ENCODE peak calls at places on chromosomes 7 and 10, in four cellular contexts. K is HepG2, B is WTC11, V is GM12878. M is an unnamed sample.

GRCh38 chr10:29807407-29807806 is 172.6 kb upstream of the SVIL start:
- DNase-seq in K (no peak), B (no peak), V (no peak), M (no peak)

GRCh38 chr10:125134483-125134848 is 25.9 kb downstream of the CTBP2 start:
- DNase-seq in K (no peak), B (no peak), V (no peak), M (no peak)

GRCh38 chr7:112908106-112908505 is 117.9 kb upstream of the TMEM168 start:
- DNase-seq in K (no peak), B (no peak), V (no peak), M (no peak)

GRCh38 chr7:44103566-44103940 is 592 bp upstream of the AEBP1 start:
- DNase-seq in K (no peak), B (no peak), V (no peak), M (no peak)

GRCh38 chr7:5630670-5631069 is 150.8 kb downstream of the RNF216 start:
- DNase-seq in K (no peak), B (no peak), V (no peak), M (no peak)

GRCh38 chr7:94584113-94584512 is 71.8 kb downstream of the SGCE start:
- DNase-seq in K (peak; percentile 38), B (no peak), V (no peak), M (no peak)

GRCh38 chr10:14074062-14074884 is 256.5 kb downstream of the FRMD4A start:
- DNase-seq in K (peak; percentile 27), B (no peak), V (no peak), M (no peak)

GRCh38 chr10:113616244-113617074 is 47.4 kb downstream of the NRAP start:
- DNase-seq in K (peak; percentile 6), B (no peak), V (no peak), M (peak; percentile 15)

GRCh38 chr10:133592716-133593115 is 27.3 kb upstream of the SYCE1 start:
- DNase-seq in K (no peak), B (no peak), V (no peak), M (no peak)

GRCh38 chr7:29454464-29454863 is 109.2 kb upstream of the PRR15 start:
- DNase-seq in K (no peak), B (no peak), V (no peak), M (no peak)

GRCh38 chr7:29457565-29457971 is 106.1 kb upstream of the PRR15 start:
- DNase-seq in K (no peak), B (no peak), V (no peak), M (no peak)

GRCh38 chr7:29454899-29455451 is 108.7 kb upstream of the PRR15 start:
- DNase-seq in K (no peak), B (no peak), V (no peak), M (no peak)

GRCh38 chr7:29459591-29459990 is 104.0 kb upstream of the PRR15 start:
- DNase-seq in K (no peak), B (no peak), V (no peak), M (no peak)

DNA sequence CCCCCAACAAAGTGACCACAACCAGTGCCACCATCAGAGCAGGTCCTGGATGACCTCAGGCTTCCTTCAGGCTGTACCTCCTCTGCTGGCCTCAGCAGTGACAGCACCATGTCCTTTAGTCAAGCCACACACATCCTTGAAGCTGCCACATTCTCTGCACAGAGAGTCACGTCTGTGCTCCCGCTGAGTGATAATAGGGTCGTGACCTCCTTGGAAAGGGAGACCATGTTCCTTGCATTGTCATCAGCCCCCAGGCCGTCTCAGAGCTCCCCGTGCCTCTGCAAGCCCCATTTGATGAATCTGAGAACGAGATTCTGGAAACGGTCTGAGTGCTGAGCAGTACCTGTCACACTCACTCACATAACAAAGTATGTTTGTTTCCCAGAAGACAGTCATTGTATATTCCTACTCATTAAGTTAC is 106.5 kb upstream of the PRR15 start:
- DNase-seq in K (no peak), B (no peak), V (no peak), M (no peak)
- TF ChIP-seq CBFB in K (no peak), B (no peak), V (no peak), M (no peak)

GRCh38 chr7:3415730-3416366 is 114.8 kb downstream of the SDK1 start:
- DNase-seq in K (no peak), B (no peak), V (no peak), M (no peak)
- TF ChIP-seq CBFB in K (no peak), B (no peak), V (no peak), M (no peak)

GRCh38 chr10:79140083-79140793 is 71.5 kb downstream of the ZMIZ1 start:
- DNase-seq in K (no peak), B (no peak), V (no peak), M (no peak)
- TF ChIP-seq CBFB in K (no peak), B (no peak), V (no peak), M (no peak)

GRCh38 chr10:121796342-121796741 is 131.5 kb downstream of the ATE1 start:
- DNase-seq in K (no peak), B (no peak), V (no peak), M (no peak)

GRCh38 chr10:121788115-121788514 is 139.7 kb downstream of the ATE1 start:
- DNase-seq in K (no peak), B (no peak), V (no peak), M (no peak)

GRCh38 chr10:121788717-121789116 is 139.1 kb downstream of the ATE1 start:
- DNase-seq in K (no peak), B (no peak), V (no peak), M (no peak)

GRCh38 chr10:121792198-121792597 is 135.6 kb downstream of the ATE1 start:
- DNase-seq in K (no peak), B (no peak), V (no peak), M (no peak)

DNA sequence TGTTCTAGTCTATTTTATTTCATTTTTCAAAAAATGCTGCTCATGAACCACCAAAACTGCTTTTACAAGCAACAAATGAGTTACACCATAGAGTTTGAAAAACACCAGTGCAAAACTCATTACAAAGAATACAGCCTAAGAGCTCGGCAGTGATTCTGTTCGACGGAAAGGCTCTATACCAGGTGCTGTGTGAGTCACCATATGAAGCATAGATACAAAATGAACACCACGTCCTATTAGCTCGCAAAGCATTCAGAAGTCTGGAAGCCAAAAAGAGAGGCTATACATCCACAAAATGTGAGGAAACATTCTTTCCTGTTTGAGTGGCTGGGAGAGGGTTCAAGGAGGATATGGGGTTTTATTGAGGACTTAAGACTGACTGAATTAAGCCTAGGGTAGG is 136.1 kb downstream of the ATE1 start:
- DNase-seq in K (no peak), B (no peak), V (no peak), M (no peak)
- TF ChIP-seq CBFB in K (no peak), B (no peak), V (no peak), M (no peak)

DNA sequence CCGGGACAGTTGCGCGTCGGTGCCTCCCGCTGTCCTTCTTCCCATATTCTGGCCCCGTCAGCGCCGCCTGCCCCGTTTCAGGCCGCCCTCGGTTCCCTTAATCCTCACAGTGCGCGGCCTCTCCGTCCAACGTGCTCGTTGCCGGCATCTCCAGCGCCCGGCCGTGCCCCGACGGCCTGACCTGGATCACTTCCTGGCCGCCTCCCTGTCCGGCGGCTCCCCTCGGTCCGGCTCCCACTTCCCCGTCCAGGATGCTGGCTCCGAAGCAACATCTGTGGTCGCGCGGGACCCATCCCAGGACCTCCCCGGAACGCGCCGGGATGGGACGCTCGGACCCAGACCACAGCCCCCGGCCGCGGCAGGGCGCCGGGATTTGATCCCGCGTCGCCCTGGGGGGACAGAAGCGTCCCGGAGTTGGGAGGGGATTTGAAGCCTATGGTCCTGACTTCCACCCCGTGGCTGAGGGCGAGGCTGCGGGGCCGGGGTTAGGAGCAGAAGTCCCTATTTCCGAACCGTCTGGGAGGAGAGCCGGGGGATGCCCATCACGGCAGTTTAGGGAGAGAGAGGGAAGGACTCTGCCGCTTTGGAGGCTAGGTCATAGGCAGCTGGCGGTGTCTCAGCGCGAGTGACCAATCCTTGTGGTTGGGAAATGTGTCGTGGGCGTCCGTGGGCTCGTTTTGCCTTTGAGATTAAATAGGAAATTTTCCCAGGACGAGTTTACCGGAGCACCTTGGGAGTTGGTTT is 53.8 kb downstream of the KCTD7 start:
- DNase-seq in K (no peak), B (peak; percentile 48), V (no peak), M (no peak)
- TF ChIP-seq CBFB in K (no peak), B (no peak), V (no peak), M (no peak)

M was measured in K562.